ENCODE peak calls at places on chromosome 1, in five cellular contexts. One of them, this sample, is unnamed.

GRCh38 chr1:7262611-7263010 is 477.4 kb downstream of the CAMTA1 start:
- DNase-seq in HEK293T: no peak
- DNase-seq in K562: no peak
- DNase-seq in SK-N-SH: no peak
- DNase-seq in HepG2: no peak
- DNase-seq in this sample: no peak

GRCh38 chr1:21511579-21512522 is 2.6 kb downstream of the ALPL start:
- DNase-seq in K562: no peak
- DNase-seq in SK-N-SH: no peak
- DNase-seq in HepG2: no peak
- DNase-seq in HEK293T: no peak
- DNase-seq in this sample: no peak

GRCh38 chr1:44632511-44633072 is 41.7 kb downstream of the TMEM53 start:
- DNase-seq in HepG2: no peak
- DNase-seq in SK-N-SH: peak; percentile 46
- DNase-seq in HEK293T: no peak
- DNase-seq in K562: peak; percentile 92
- DNase-seq in this sample: no peak

GRCh38 chr1:27122652-27123051 is 32.3 kb downstream of the SLC9A1 start:
- DNase-seq in SK-N-SH: no peak
- DNase-seq in HepG2: peak; percentile 86
- DNase-seq in K562: peak; percentile 87
- DNase-seq in HEK293T: peak; percentile 60
- DNase-seq in this sample: no peak

GRCh38 chr1:248807067-248807737 is 18.5 kb downstream of the SH3BP5L start:
- DNase-seq in K562: peak; percentile 77
- DNase-seq in HEK293T: peak; percentile 51
- DNase-seq in HepG2: peak; percentile 50
- DNase-seq in SK-N-SH: peak; percentile 79
- DNase-seq in this sample: no peak

GRCh38 chr1:115098979-115099692 is 9.8 kb upstream of the TSPAN2 start:
- DNase-seq in SK-N-SH: no peak
- DNase-seq in HepG2: no peak
- DNase-seq in K562: no peak
- DNase-seq in HEK293T: peak; percentile 48
- DNase-seq in this sample: peak; percentile 37

GRCh38 chr1:64150266-64150665 is 53.2 kb upstream of the UBE2U start:
- DNase-seq in SK-N-SH: no peak
- DNase-seq in K562: no peak
- DNase-seq in HEK293T: no peak
- DNase-seq in HepG2: no peak
- DNase-seq in this sample: no peak

GRCh38 chr1:27360159-27361043 is 6.4 kb downstream of the MAP3K6 start:
- DNase-seq in HepG2: no peak
- DNase-seq in K562: peak; percentile 50
- DNase-seq in HEK293T: no peak
- DNase-seq in SK-N-SH: no peak
- DNase-seq in this sample: no peak

GRCh38 chr1:32901823-32902534 is 790 bp upstream of the TMEM54 start:
- DNase-seq in HepG2: no peak
- DNase-seq in HEK293T: no peak
- DNase-seq in SK-N-SH: no peak
- DNase-seq in K562: no peak
- DNase-seq in this sample: no peak

GRCh38 chr1:201970334-201971159 is 11.9 kb upstream of the RNPEP start:
- DNase-seq in HepG2: no peak
- DNase-seq in K562: no peak
- DNase-seq in HEK293T: no peak
- DNase-seq in SK-N-SH: peak; percentile 62
- DNase-seq in this sample: no peak

GRCh38 chr1:203229471-203230178 is at the start of gene CHIT1:
- DNase-seq in SK-N-SH: no peak
- DNase-seq in HEK293T: no peak
- DNase-seq in K562: no peak
- DNase-seq in HepG2: no peak
- DNase-seq in this sample: no peak

GRCh38 chr1:151837841-151838490 is 1.7 kb downstream of the C2CD4D start:
- DNase-seq in HepG2: no peak
- DNase-seq in K562: no peak
- DNase-seq in HEK293T: no peak
- DNase-seq in SK-N-SH: no peak
- DNase-seq in this sample: no peak

GRCh38 chr1:151838491-151839412 is 868 bp downstream of the C2CD4D start:
- DNase-seq in HepG2: no peak
- DNase-seq in HEK293T: no peak
- DNase-seq in SK-N-SH: no peak
- DNase-seq in K562: no peak
- DNase-seq in this sample: no peak

GRCh38 chr1:151841141-151841540 is 1.5 kb upstream of the C2CD4D start:
- DNase-seq in SK-N-SH: no peak
- DNase-seq in HEK293T: no peak
- DNase-seq in K562: no peak
- DNase-seq in HepG2: peak; percentile 39
- DNase-seq in this sample: no peak

GRCh38 chr1:151840421-151840820 is 801 bp upstream of the C2CD4D start:
- DNase-seq in K562: no peak
- DNase-seq in HepG2: no peak
- DNase-seq in HEK293T: no peak
- DNase-seq in SK-N-SH: no peak
- DNase-seq in this sample: no peak

DNA sequence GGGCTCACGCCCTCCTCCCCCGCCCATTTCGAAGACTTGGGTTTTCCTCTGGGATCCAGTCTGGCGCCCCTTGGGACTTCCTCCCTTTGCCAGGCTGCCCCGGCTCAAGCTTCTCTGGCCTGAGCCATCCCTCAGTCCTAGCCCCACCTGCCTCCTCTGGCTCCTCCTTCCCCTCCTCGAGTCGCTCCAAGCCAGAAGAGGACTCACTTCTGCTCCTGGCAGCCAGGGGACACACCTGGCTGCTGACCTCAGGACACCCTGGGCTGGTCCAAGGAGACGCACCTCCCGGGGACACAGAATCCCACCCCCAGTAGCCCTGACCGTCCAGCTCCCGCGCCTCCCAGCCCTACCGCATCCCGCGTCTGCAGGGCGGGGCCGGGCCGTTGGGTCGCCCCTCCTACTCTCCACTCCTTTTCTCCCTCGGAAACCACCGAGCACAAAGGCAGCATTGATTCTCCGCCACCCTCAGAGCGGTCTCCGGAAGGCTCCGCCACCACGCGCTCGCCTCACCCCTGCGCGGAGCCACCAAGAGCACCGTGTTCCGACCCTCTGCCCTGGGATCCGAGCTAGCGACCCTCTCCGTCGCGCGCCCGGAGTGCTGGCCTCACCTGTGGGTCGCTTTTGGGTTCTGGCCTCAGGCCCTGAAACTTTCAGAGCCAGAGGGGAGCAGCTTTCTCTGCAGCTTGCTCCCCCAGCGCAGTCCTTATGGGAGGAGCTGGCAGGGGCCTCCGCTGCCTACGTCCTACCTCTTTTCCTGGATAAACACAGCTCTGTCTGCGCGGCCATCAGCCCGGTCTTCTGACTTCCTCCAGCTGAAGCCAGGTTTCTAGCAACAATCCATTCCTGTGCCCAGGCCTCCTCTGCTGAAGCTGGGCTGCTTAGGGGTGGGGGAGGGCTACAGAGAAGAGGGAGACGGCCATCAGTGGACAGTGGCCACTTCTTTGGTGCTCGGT is at the start of gene C2CD4D:
- DNase-seq in HEK293T: no peak
- DNase-seq in SK-N-SH: no peak
- DNase-seq in K562: no peak
- DNase-seq in HepG2: peak; percentile 68
- DNase-seq in this sample: peak; percentile 9
- TF ChIP-seq FOXM1 in HEK293T: no peak
- TF ChIP-seq FOXM1 in SK-N-SH: no peak
- TF ChIP-seq FOXM1 in K562: no peak
- TF ChIP-seq FOXM1 in HepG2: no peak
- TF ChIP-seq FOXM1 in this sample: no peak

GRCh38 chr1:246726881-246727280 is 2.7 kb downstream of the SCCPDH start:
- DNase-seq in HepG2: no peak
- DNase-seq in SK-N-SH: no peak
- DNase-seq in K562: no peak
- DNase-seq in HEK293T: no peak
- DNase-seq in this sample: no peak

GRCh38 chr1:246728311-246728710 is 4.1 kb downstream of the SCCPDH start:
- DNase-seq in HepG2: no peak
- DNase-seq in SK-N-SH: no peak
- DNase-seq in K562: no peak
- DNase-seq in HEK293T: no peak
- DNase-seq in this sample: no peak

GRCh38 chr1:246726255-246726679 is 2.1 kb downstream of the SCCPDH start:
- DNase-seq in HEK293T: no peak
- DNase-seq in K562: peak; percentile 18
- DNase-seq in SK-N-SH: no peak
- DNase-seq in HepG2: no peak
- DNase-seq in this sample: no peak

GRCh38 chr1:246725191-246725590 is 982 bp downstream of the SCCPDH start:
- DNase-seq in HEK293T: peak; percentile 8
- DNase-seq in K562: peak; percentile 41
- DNase-seq in HepG2: no peak
- DNase-seq in SK-N-SH: peak; percentile 18
- DNase-seq in this sample: no peak

DNA sequence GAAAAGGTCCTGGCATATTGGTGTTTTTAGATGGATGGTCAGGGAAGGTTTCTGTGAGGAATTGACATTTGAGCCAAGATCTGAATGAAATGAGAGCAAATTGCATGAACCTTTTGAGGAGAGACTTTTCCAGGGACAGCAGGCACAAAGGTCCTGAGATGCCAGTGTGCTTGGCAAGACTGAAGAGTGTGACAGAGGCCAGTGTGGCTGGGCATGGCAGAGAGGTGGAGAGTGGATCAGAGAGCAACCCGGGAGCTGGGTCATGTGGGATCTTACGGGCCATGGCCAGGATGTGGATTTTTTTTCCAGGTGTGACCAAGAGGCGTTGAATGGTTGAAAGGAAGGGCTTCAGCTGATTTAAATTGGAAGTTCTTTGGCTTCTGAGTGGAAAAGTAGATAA is 3.4 kb downstream of the SCCPDH start:
- DNase-seq in SK-N-SH: no peak
- DNase-seq in HepG2: no peak
- DNase-seq in HEK293T: no peak
- DNase-seq in K562: no peak
- DNase-seq in this sample: no peak
- TF ChIP-seq FOXM1 in SK-N-SH: no peak
- TF ChIP-seq FOXM1 in HepG2: no peak
- TF ChIP-seq FOXM1 in HEK293T: no peak
- TF ChIP-seq FOXM1 in K562: no peak
- TF ChIP-seq FOXM1 in this sample: no peak

GRCh38 chr1:25243907-25244306 is 3.3 kb downstream of the RSRP1 start:
- DNase-seq in HepG2: no peak
- DNase-seq in K562: no peak
- DNase-seq in HEK293T: no peak
- DNase-seq in SK-N-SH: peak; percentile 59
- DNase-seq in this sample: no peak
- TF ChIP-seq FOXM1 in HepG2: no peak
- TF ChIP-seq FOXM1 in K562: no peak
- TF ChIP-seq FOXM1 in HEK293T: no peak
- TF ChIP-seq FOXM1 in SK-N-SH: no peak
- TF ChIP-seq FOXM1 in this sample: no peak

GRCh38 chr1:38500352-38500751 is 359.2 kb downstream of the RRAGC start:
- DNase-seq in HEK293T: peak; percentile 44
- DNase-seq in SK-N-SH: no peak
- DNase-seq in K562: no peak
- DNase-seq in HepG2: no peak
- DNase-seq in this sample: no peak
- TF ChIP-seq FOXM1 in HEK293T: no peak
- TF ChIP-seq FOXM1 in SK-N-SH: no peak
- TF ChIP-seq FOXM1 in K562: no peak
- TF ChIP-seq FOXM1 in HepG2: no peak
- TF ChIP-seq FOXM1 in this sample: no peak

DNA sequence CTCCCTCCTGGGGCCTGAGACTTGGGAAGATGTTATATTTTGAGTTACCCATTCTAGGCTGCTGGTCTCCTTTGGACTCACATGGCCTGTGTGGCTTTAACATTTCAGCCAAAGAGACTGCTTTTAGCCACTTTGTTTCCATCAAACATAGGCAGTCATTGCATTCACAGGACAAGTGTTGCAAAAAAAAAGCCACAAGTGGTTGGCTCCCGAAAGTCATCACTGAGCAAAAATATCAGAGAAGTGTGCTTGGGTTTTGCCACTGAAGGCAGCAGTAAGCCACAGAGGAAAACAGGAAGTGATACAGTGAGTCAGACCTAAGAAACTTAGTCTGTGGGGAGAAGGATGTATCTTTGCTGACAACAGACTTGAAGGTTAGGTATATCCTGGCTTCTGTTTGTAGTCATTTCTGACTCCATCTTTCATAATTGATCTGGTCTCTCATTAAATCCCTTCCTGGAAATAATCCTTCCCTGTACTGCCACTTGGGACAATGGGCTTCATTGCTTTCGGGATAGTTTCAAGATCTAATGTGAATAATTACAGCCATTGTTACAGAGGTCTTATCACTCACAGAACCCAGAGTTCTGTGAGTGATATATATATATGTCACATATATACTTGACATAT is 80.9 kb downstream of the COLGALT2 start:
- DNase-seq in HepG2: no peak
- DNase-seq in K562: peak; percentile 71
- DNase-seq in HEK293T: no peak
- DNase-seq in SK-N-SH: no peak
- DNase-seq in this sample: peak; percentile 94
- TF ChIP-seq FOXM1 in HepG2: no peak
- TF ChIP-seq FOXM1 in K562: no peak
- TF ChIP-seq FOXM1 in HEK293T: no peak
- TF ChIP-seq FOXM1 in SK-N-SH: no peak
- TF ChIP-seq FOXM1 in this sample: peak; percentile 82

DNA sequence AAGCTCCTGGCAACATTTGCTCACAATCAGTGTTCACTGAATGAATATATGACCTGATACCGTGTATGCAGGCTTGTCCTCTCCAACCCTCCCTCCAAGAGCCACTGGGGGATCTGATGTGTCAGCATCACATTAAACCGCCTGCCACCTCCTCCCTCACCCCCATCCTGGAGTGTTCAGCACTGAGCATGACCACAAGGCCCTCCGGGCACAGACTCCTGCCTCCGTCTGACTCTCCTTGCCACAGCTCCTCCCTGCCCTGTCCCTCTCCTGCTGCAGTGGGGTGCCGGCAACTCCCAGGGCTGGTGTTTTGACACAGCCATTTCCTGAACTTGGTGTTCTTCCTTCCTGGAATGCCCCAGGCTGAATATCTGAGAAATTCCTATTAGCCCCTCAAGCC is 136.7 kb downstream of the FCRL5 start:
- DNase-seq in K562: no peak
- DNase-seq in HEK293T: no peak
- DNase-seq in HepG2: no peak
- DNase-seq in SK-N-SH: no peak
- DNase-seq in this sample: no peak
- TF ChIP-seq FOXM1 in K562: no peak
- TF ChIP-seq FOXM1 in HEK293T: no peak
- TF ChIP-seq FOXM1 in HepG2: no peak
- TF ChIP-seq FOXM1 in SK-N-SH: no peak
- TF ChIP-seq FOXM1 in this sample: no peak

GRCh38 chr1:190022709-190023108 is 455.0 kb downstream of the BRINP3 start:
- DNase-seq in HepG2: no peak
- DNase-seq in K562: peak; percentile 1
- DNase-seq in SK-N-SH: no peak
- DNase-seq in HEK293T: no peak
- DNase-seq in this sample: no peak
- TF ChIP-seq FOXM1 in HepG2: no peak
- TF ChIP-seq FOXM1 in K562: no peak
- TF ChIP-seq FOXM1 in SK-N-SH: no peak
- TF ChIP-seq FOXM1 in HEK293T: no peak
- TF ChIP-seq FOXM1 in this sample: no peak